ENCODE peak calls at places on chromosomes 2 and 18, in six cellular contexts. T is OCI-LY7, O is Calu3, X is sigmoid colon, K is fibroblast of pulmonary artery, G is Peyer's patch. Q is an unnamed sample.

GRCh38 chr2:199792381-199792780 is 58.6 kb downstream of the FTCDNL1 start:
- DNase-seq in G (no peak), O (no peak), X (no peak), T (no peak), K (no peak), Q (no peak)

GRCh38 chr2:8435608-8436007 is 246.2 kb upstream of the ID2 start:
- DNase-seq in T (no peak), K (no peak), O (no peak), X (peak; percentile 12), G (no peak), Q (no peak)

GRCh38 chr2:198134287-198134955 is 330.0 kb downstream of the PLCL1 start:
- DNase-seq in G (no peak), K (no peak), X (no peak), O (no peak), T (no peak), Q (peak; percentile 19)

GRCh38 chr2:178295115-178295514 is 100.8 kb downstream of the OSBPL6 start:
- DNase-seq in O (peak; percentile 8), X (no peak), T (no peak), K (no peak), G (no peak), Q (no peak)

GRCh38 chr2:18975506-18975905 is 382.9 kb downstream of the OSR1 start:
- DNase-seq in X (no peak), G (no peak), K (no peak), O (no peak), T (no peak), Q (no peak)

GRCh38 chr2:232335859-232336215 is 42.7 kb upstream of the ALPP start:
- DNase-seq in K (no peak), T (no peak), O (no peak), X (peak; percentile 38), G (no peak), Q (no peak)

GRCh38 chr2:223459328-223459939 is 142.7 kb downstream of the SCG2 start:
- DNase-seq in G (no peak), K (peak; percentile 63), O (no peak), T (peak; percentile 37), X (no peak), Q (peak; percentile 57)

GRCh38 chr18:48790226-48790863 is 160.4 kb downstream of the SMAD7 start:
- DNase-seq in G (no peak), X (peak; percentile 76), K (peak; percentile 65), T (no peak), O (peak; percentile 28), Q (no peak)

GRCh38 chr2:158783923-158784322 is 11.2 kb upstream of the DAPL1 start:
- DNase-seq in K (no peak), G (no peak), X (no peak), T (peak; percentile 20), O (no peak), Q (no peak)

GRCh38 chr18:55252946-55253345 is 293.7 kb upstream of the CCDC68 start:
- DNase-seq in G (no peak), T (no peak), K (no peak), X (no peak), O (no peak), Q (no peak)

GRCh38 chr2:110659248-110659647 is 18.6 kb downstream of the BUB1 start:
- DNase-seq in T (no peak), K (peak; percentile 16), G (no peak), X (no peak), O (peak; percentile 9), Q (peak; percentile 5)

GRCh38 chr18:21192308-21192624 is 49.8 kb upstream of the GREB1L start:
- DNase-seq in O (no peak), T (no peak), K (no peak), G (no peak), X (no peak), Q (no peak)

GRCh38 chr2:18339326-18339725 is 221.1 kb downstream of the RDH14 start:
- DNase-seq in G (no peak), T (no peak), K (peak; percentile 39), O (no peak), X (no peak), Q (peak; percentile 50)

GRCh38 chr2:96291751-96292150 is 13.6 kb downstream of the SNRNP200 start:
- DNase-seq in X (no peak), K (no peak), T (no peak), G (no peak), O (no peak), Q (no peak)

GRCh38 chr2:207432471-207432870 is 97.3 kb upstream of the CREB1 start:
- DNase-seq in O (no peak), G (no peak), T (no peak), X (no peak), K (no peak), Q (peak; percentile 48)

GRCh38 chr2:155372969-155373368 is 674.5 kb downstream of the KCNJ3 start:
- DNase-seq in G (no peak), X (no peak), K (peak; percentile 42), O (no peak), T (peak; percentile 22), Q (peak; percentile 33)

GRCh38 chr2:194166818-194167217 is 1490.2 kb upstream of the SLC39A10 start:
- DNase-seq in T (peak; percentile 26), O (peak; percentile 23), G (no peak), K (peak; percentile 49), X (no peak), Q (peak; percentile 20)

GRCh38 chr2:64876137-64876647 is 113.0 kb upstream of the SLC1A4 start:
- DNase-seq in K (peak; percentile 90), T (no peak), X (no peak), G (no peak), O (peak; percentile 46), Q (peak; percentile 89)

GRCh38 chr2:160783481-160783880 is 289.9 kb upstream of the RBMS1 start:
- DNase-seq in G (no peak), X (no peak), T (no peak), K (peak; percentile 53), O (no peak), Q (peak; percentile 27)

GRCh38 chr2:74147729-74148456 is at the start of gene BOLA3:
- DNase-seq in T (peak; percentile 91), G (peak; percentile 81), X (peak; percentile 91), K (peak; percentile 70), O (peak; percentile 92), Q (peak; percentile 56)

GRCh38 chr18:47160256-47160655 is 10.0 kb upstream of the HDHD2 start:
- DNase-seq in O (no peak), T (no peak), K (no peak), G (no peak), X (no peak), Q (no peak)

GRCh38 chr2:71776227-71776626 is 322.9 kb downstream of the DYSF start:
- DNase-seq in K (no peak), G (no peak), T (no peak), O (no peak), X (peak; percentile 83), Q (no peak)

GRCh38 chr18:48949051-48949605 is 1.6 kb downstream of the SMAD7 start:
- DNase-seq in K (peak; percentile 34), O (peak; percentile 52), G (peak; percentile 70), T (no peak), X (peak; percentile 73), Q (no peak)

GRCh38 chr2:15279181-15279876 is 281.8 kb downstream of the NBAS start:
- DNase-seq in O (no peak), K (no peak), T (no peak), X (no peak), G (no peak), Q (no peak)

GRCh38 chr2:1979101-1979500 is 234.8 kb upstream of the PXDN start:
- DNase-seq in G (no peak), X (peak; percentile 27), O (no peak), T (no peak), K (no peak), Q (no peak)

GRCh38 chr2:168357799-168358504 is 98.1 kb upstream of the CERS6 start:
- DNase-seq in X (no peak), T (no peak), O (no peak), G (no peak), K (no peak), Q (no peak)

GRCh38 chr18:47975701-47976100 is 45.2 kb upstream of the SMAD2 start:
- DNase-seq in T (peak; percentile 7), O (no peak), G (no peak), X (no peak), K (no peak), Q (no peak)

GRCh38 chr2:216905649-216906048 is 45.8 kb upstream of the TNP1 start:
- DNase-seq in O (no peak), G (no peak), T (no peak), K (no peak), X (no peak), Q (no peak)
- TF ChIP-seq CTCF in O (no peak), G (no peak), T (no peak), K (no peak), X (no peak), Q (no peak)

GRCh38 chr2:119592436-119592835 is 48.2 kb downstream of the CFAP221 start:
- DNase-seq in X (no peak), O (no peak), K (no peak), G (no peak), T (no peak), Q (no peak)
- TF ChIP-seq CTCF in X (no peak), O (no peak), K (no peak), G (no peak), T (no peak), Q (no peak)

DNA sequence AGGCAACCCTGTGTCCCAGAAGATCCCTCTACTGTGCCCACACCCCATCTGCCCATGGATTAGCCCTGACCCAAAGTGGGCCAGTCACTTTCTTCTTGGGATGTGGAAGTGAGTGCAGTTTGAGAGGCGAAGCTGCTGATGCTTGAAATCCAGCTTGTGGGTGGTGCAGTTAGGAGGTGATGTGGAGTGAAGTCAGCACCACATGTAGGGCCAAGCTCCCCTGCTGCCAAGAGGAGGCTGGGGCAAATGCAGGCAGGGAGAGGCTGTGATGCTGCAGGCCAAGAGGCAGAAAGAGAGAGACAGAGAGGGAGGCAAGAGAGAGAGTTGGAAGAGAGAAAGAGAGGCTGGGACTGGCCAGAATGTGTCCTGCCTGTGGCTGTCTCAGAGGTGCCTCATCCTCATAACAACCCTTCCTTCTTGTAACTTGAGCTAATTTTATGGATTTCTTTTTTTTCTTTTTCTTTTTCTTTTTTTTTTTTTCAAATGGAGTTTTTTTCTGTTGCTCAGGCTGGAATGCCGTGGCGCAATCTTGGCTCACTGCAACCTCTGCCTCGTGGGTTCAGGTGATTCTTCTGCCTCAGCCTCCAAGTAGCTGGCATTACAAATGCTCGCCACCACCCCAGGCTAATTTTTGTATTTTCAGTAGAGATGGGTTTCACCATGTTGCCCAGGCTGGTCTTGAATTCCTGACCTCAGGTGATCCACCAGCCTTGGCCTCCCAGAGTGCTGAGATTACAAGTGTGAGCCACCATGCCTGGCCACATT is 35.3 kb upstream of the CAB39 start:
- DNase-seq in X (no peak), O (no peak), G (no peak), K (no peak), T (no peak), Q (peak; percentile 61)
- TF ChIP-seq CTCF in X (no peak), O (no peak), G (no peak), K (no peak), T (no peak), Q (no peak)

DNA sequence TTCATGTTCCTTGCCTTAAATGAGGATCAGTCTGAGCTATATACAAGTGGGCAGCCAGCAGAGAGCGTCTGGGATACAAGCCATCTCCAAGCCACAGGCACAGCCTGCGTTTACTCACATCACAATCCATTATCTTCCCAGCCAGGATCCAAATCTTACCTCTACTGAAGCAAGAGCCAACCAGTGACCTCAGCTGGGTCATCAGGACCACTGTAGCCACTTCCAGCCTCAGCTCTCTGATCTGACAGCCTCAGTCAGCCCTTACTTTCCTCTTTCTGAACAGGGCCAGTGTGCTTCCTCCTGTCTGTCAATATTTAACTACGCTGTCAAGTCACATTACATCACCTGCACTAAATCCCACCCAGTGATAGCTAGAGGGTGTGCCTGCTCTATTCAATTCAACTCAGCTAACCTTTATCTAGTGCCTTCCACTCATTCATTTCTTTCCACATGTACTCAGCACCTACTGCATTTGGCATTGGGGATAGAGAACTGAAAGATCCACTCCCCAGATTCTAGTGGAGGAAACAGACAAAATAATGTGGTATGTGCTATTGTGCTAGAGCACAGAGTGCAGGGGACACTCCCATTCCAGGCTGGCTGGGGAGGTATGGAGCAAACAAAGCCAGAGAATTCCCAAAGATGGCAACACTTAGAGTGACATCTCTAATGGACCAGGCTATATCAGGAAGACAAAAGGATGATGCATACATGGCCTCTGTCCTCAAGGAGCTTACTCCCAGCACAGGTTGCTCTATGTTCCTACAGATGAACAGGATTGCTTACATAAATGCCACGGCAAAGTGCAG is 146.5 kb downstream of the NCKAP5 start:
- DNase-seq in G (no peak), K (peak; percentile 3), X (no peak), T (no peak), O (peak; percentile 42), Q (peak; percentile 79)
- TF ChIP-seq CTCF in G (no peak), K (no peak), X (no peak), T (no peak), O (no peak), Q (peak; percentile 15)

Q was measured in fibroblast of the aortic adventitia.